ENCODE peak calls at places on chromosomes 4 and X, in five cellular contexts. Y, C, G, N and L are unnamed samples.

GRCh38 chr4:148310756-148311155 is 131.5 kb downstream of the NR3C2 start:
- DNase-seq in Y (no peak), C (no peak), G (no peak), N (no peak), L (no peak)

GRCh38 chrX:153804621-153805020 is 10.2 kb downstream of the SSR4 start:
- DNase-seq in Y (no peak), C (no peak), G (no peak), N (no peak), L (no peak)

GRCh38 chrX:72255445-72255844 is 16.6 kb upstream of the ERCC6L start:
- DNase-seq in Y (no peak), C (no peak), G (no peak), N (no peak), L (no peak)

GRCh38 chr4:22192302-22192645 is 243.7 kb upstream of the KCNIP4 start:
- DNase-seq in Y (no peak), C (no peak), G (no peak), N (no peak), L (no peak)

GRCh38 chr4:186118582-186118981 is 14.1 kb downstream of the FAM149A start:
- DNase-seq in Y (no peak), C (no peak), G (no peak), N (no peak), L (no peak)

GRCh38 chrX:4179031-4179430 is 465.6 kb upstream of the PRKX start:
- DNase-seq in Y (no peak), C (no peak), G (no peak), N (no peak), L (no peak)

GRCh38 chrX:140434347-140434746 is 70.5 kb downstream of the SOX3 start:
- DNase-seq in Y (no peak), C (no peak), G (no peak), N (no peak), L (no peak)

GRCh38 chrX:153770606-153771175 is 6.6 kb downstream of the PLXNB3 start:
- DNase-seq in Y (no peak), C (no peak), G (no peak), N (no peak), L (no peak)

GRCh38 chr4:721261-722171 is 15.9 kb downstream of the PCGF3 start:
- DNase-seq in Y (no peak), C (peak), G (no peak), N (no peak), L (no peak)

GRCh38 chr4:126338572-126338971 is 1023.8 kb downstream of the FAT4 start:
- DNase-seq in Y (no peak), C (no peak), G (no peak), N (no peak), L (no peak)

GRCh38 chr4:89994176-89994873 is 99.7 kb downstream of the MMRN1 start:
- DNase-seq in Y (no peak), C (no peak), G (no peak), N (no peak), L (no peak)